ENCODE peak calls at places on chromosome 9, in ten cellular contexts. One of them, this sample, is unnamed. For H3K4me1, the result is how much of the 10 kb centered on the place peaks cover.

GRCh38 chr9:104977168-104977567 is 49.2 kb upstream of the ABCA1 start:
- DNase-seq in transverse colon: no peak
- DNase-seq in GM23338: no peak
- DNase-seq in stomach: no peak
- DNase-seq in spleen: no peak
- DNase-seq in H1: no peak
- DNase-seq in endothelial cell of umbilical vein: no peak
- DNase-seq in breast epithelium: no peak
- DNase-seq in HCT116: no peak
- DNase-seq in upper lobe of left lung: no peak
- DNase-seq in this sample: no peak

GRCh38 chr9:135343136-135343535 is 136.4 kb upstream of the PPP1R26 start:
- DNase-seq in transverse colon: no peak
- DNase-seq in GM23338: no peak
- DNase-seq in stomach: no peak
- DNase-seq in spleen: peak
- DNase-seq in H1: no peak
- DNase-seq in endothelial cell of umbilical vein: no peak
- DNase-seq in breast epithelium: no peak
- DNase-seq in HCT116: no peak
- DNase-seq in upper lobe of left lung: peak
- DNase-seq in this sample: no peak

GRCh38 chr9:90916147-90916734 is 114.6 kb downstream of the SYK start:
- DNase-seq in transverse colon: no peak
- DNase-seq in GM23338: no peak
- DNase-seq in stomach: no peak
- DNase-seq in spleen: no peak
- DNase-seq in H1: no peak
- DNase-seq in endothelial cell of umbilical vein: no peak
- DNase-seq in breast epithelium: no peak
- DNase-seq in HCT116: no peak
- DNase-seq in upper lobe of left lung: no peak
- DNase-seq in this sample: no peak

GRCh38 chr9:114003756-114004155 is 74.3 kb downstream of the AMBP start:
- DNase-seq in transverse colon: no peak
- DNase-seq in GM23338: no peak
- DNase-seq in stomach: peak
- DNase-seq in spleen: no peak
- DNase-seq in H1: no peak
- DNase-seq in endothelial cell of umbilical vein: peak
- DNase-seq in breast epithelium: no peak
- DNase-seq in HCT116: no peak
- DNase-seq in upper lobe of left lung: no peak
- DNase-seq in this sample: no peak

GRCh38 chr9:91775011-91775707 is 174.9 kb downstream of the ROR2 start:
- DNase-seq in transverse colon: peak
- DNase-seq in GM23338: peak
- DNase-seq in stomach: peak
- DNase-seq in spleen: peak
- DNase-seq in H1: peak
- DNase-seq in endothelial cell of umbilical vein: peak
- DNase-seq in breast epithelium: peak
- DNase-seq in HCT116: peak
- DNase-seq in upper lobe of left lung: no peak
- DNase-seq in this sample: peak

GRCh38 chr9:81861644-81862043 is 66.6 kb upstream of the SPATA31D4 start:
- DNase-seq in transverse colon: no peak
- DNase-seq in GM23338: no peak
- DNase-seq in stomach: no peak
- DNase-seq in spleen: no peak
- DNase-seq in H1: no peak
- DNase-seq in endothelial cell of umbilical vein: no peak
- DNase-seq in breast epithelium: no peak
- DNase-seq in HCT116: no peak
- DNase-seq in upper lobe of left lung: no peak
- DNase-seq in this sample: no peak

GRCh38 chr9:71663931-71664459 is 104.3 kb downstream of the CEMIP2 start:
- DNase-seq in transverse colon: no peak
- DNase-seq in GM23338: peak
- DNase-seq in stomach: no peak
- DNase-seq in spleen: no peak
- DNase-seq in H1: no peak
- DNase-seq in endothelial cell of umbilical vein: no peak
- DNase-seq in breast epithelium: no peak
- DNase-seq in HCT116: no peak
- DNase-seq in upper lobe of left lung: no peak
- DNase-seq in this sample: no peak

GRCh38 chr9:133089271-133089671 is 27.5 kb downstream of the CEL start:
- DNase-seq in transverse colon: no peak
- DNase-seq in GM23338: peak
- DNase-seq in stomach: no peak
- DNase-seq in spleen: no peak
- DNase-seq in H1: no peak
- DNase-seq in endothelial cell of umbilical vein: no peak
- DNase-seq in breast epithelium: no peak
- DNase-seq in HCT116: no peak
- DNase-seq in upper lobe of left lung: no peak
- DNase-seq in this sample: no peak

GRCh38 chr9:22117511-22118388 is 108.6 kb upstream of the CDKN2B start:
- DNase-seq in transverse colon: peak
- DNase-seq in GM23338: peak
- DNase-seq in stomach: no peak
- DNase-seq in spleen: no peak
- DNase-seq in H1: no peak
- DNase-seq in endothelial cell of umbilical vein: peak
- DNase-seq in breast epithelium: no peak
- DNase-seq in HCT116: no peak
- DNase-seq in upper lobe of left lung: no peak
- DNase-seq in this sample: no peak

GRCh38 chr9:22147818-22148573 is 138.9 kb upstream of the CDKN2B start:
- DNase-seq in transverse colon: no peak
- DNase-seq in GM23338: no peak
- DNase-seq in stomach: no peak
- DNase-seq in spleen: no peak
- DNase-seq in H1: no peak
- DNase-seq in endothelial cell of umbilical vein: peak
- DNase-seq in breast epithelium: no peak
- DNase-seq in HCT116: peak
- DNase-seq in upper lobe of left lung: no peak
- DNase-seq in this sample: no peak

GRCh38 chr9:125343518-125344284 is 82.1 kb downstream of the GAPVD1 start:
- DNase-seq in transverse colon: no peak
- DNase-seq in GM23338: peak
- DNase-seq in stomach: no peak
- DNase-seq in spleen: no peak
- DNase-seq in H1: peak
- DNase-seq in endothelial cell of umbilical vein: peak
- DNase-seq in breast epithelium: no peak
- DNase-seq in HCT116: no peak
- DNase-seq in upper lobe of left lung: no peak
- DNase-seq in this sample: no peak

GRCh38 chr9:92971776-92972175 is 24.5 kb downstream of the FGD3 start:
- DNase-seq in transverse colon: no peak
- DNase-seq in GM23338: peak
- DNase-seq in stomach: no peak
- DNase-seq in spleen: no peak
- DNase-seq in H1: no peak
- DNase-seq in endothelial cell of umbilical vein: no peak
- DNase-seq in breast epithelium: no peak
- DNase-seq in HCT116: no peak
- DNase-seq in upper lobe of left lung: no peak
- DNase-seq in this sample: no peak

GRCh38 chr9:92973700-92974099 is 26.4 kb downstream of the FGD3 start:
- DNase-seq in transverse colon: no peak
- DNase-seq in GM23338: no peak
- DNase-seq in stomach: no peak
- DNase-seq in spleen: no peak
- DNase-seq in H1: no peak
- DNase-seq in endothelial cell of umbilical vein: no peak
- DNase-seq in breast epithelium: no peak
- DNase-seq in HCT116: no peak
- DNase-seq in upper lobe of left lung: no peak
- DNase-seq in this sample: no peak

GRCh38 chr9:92969516-92970466 is 22.5 kb downstream of the FGD3 start:
- DNase-seq in transverse colon: no peak
- DNase-seq in GM23338: no peak
- DNase-seq in stomach: peak
- DNase-seq in spleen: peak
- DNase-seq in H1: no peak
- DNase-seq in endothelial cell of umbilical vein: no peak
- DNase-seq in breast epithelium: no peak
- DNase-seq in HCT116: no peak
- DNase-seq in upper lobe of left lung: peak
- DNase-seq in this sample: no peak

GRCh38 chr9:92970467-92970923 is 23.2 kb downstream of the FGD3 start:
- DNase-seq in transverse colon: no peak
- DNase-seq in GM23338: peak
- DNase-seq in stomach: peak
- DNase-seq in spleen: no peak
- DNase-seq in H1: peak
- DNase-seq in endothelial cell of umbilical vein: no peak
- DNase-seq in breast epithelium: no peak
- DNase-seq in HCT116: no peak
- DNase-seq in upper lobe of left lung: no peak
- DNase-seq in this sample: no peak

GRCh38 chr9:92971121-92971520 is 23.8 kb downstream of the FGD3 start:
- DNase-seq in transverse colon: no peak
- DNase-seq in GM23338: no peak
- DNase-seq in stomach: no peak
- DNase-seq in spleen: peak
- DNase-seq in H1: no peak
- DNase-seq in endothelial cell of umbilical vein: no peak
- DNase-seq in breast epithelium: peak
- DNase-seq in HCT116: no peak
- DNase-seq in upper lobe of left lung: no peak
- DNase-seq in this sample: no peak
- H3K4me1 ChIP-seq in transverse colon: under half
- H3K4me1 ChIP-seq in GM23338: under half
- H3K4me1 ChIP-seq in stomach: under half
- H3K4me1 ChIP-seq in spleen: half or more
- H3K4me1 ChIP-seq in H1: under half
- H3K4me1 ChIP-seq in endothelial cell of umbilical vein: under half
- H3K4me1 ChIP-seq in breast epithelium: under half
- H3K4me1 ChIP-seq in HCT116: under half
- H3K4me1 ChIP-seq in upper lobe of left lung: under half
- H3K4me1 ChIP-seq in this sample: under half

GRCh38 chr9:9942764-9943424 is 669.9 kb downstream of the PTPRD start:
- DNase-seq in transverse colon: peak
- DNase-seq in GM23338: peak
- DNase-seq in stomach: peak
- DNase-seq in spleen: peak
- DNase-seq in H1: peak
- DNase-seq in endothelial cell of umbilical vein: peak
- DNase-seq in breast epithelium: no peak
- DNase-seq in HCT116: no peak
- DNase-seq in upper lobe of left lung: no peak
- DNase-seq in this sample: peak

DNA sequence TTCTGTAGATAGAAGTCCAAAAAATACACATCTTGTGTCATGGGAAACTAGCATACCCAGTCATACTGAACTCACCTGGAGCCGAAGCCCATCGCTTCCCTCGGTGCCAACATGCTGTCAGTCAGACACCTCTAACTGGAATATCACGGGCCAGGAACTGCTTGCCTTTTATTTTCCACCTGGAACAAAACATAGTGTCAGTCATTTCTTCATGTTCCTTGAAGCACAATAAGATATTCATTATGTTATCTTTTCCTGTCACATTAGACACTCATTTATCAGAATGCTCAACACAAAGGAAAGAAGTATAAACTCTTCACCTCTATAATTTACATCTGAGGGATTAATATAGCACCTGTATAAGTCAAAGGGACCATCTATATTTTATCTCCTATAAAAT is 674.4 kb downstream of the PTPRD start:
- DNase-seq in transverse colon: no peak
- DNase-seq in GM23338: no peak
- DNase-seq in stomach: no peak
- DNase-seq in spleen: no peak
- DNase-seq in H1: no peak
- DNase-seq in endothelial cell of umbilical vein: no peak
- DNase-seq in breast epithelium: no peak
- DNase-seq in HCT116: no peak
- DNase-seq in upper lobe of left lung: no peak
- DNase-seq in this sample: no peak
- TF ChIP-seq POLR2AphosphoS5 in transverse colon: no peak
- TF ChIP-seq POLR2AphosphoS5 in GM23338: no peak
- TF ChIP-seq POLR2AphosphoS5 in stomach: no peak
- TF ChIP-seq POLR2AphosphoS5 in spleen: no peak
- TF ChIP-seq POLR2AphosphoS5 in H1: no peak
- TF ChIP-seq POLR2AphosphoS5 in endothelial cell of umbilical vein: no peak
- TF ChIP-seq POLR2AphosphoS5 in breast epithelium: no peak
- TF ChIP-seq POLR2AphosphoS5 in HCT116: no peak
- TF ChIP-seq POLR2AphosphoS5 in upper lobe of left lung: no peak
- TF ChIP-seq POLR2AphosphoS5 in this sample: no peak

GRCh38 chr9:8025532-8025931 is 226.0 kb upstream of the DMAC1 start:
- DNase-seq in transverse colon: no peak
- DNase-seq in GM23338: no peak
- DNase-seq in stomach: no peak
- DNase-seq in spleen: no peak
- DNase-seq in H1: no peak
- DNase-seq in endothelial cell of umbilical vein: no peak
- DNase-seq in breast epithelium: no peak
- DNase-seq in HCT116: no peak
- DNase-seq in upper lobe of left lung: no peak
- DNase-seq in this sample: no peak
- H3K27ac ChIP-seq in transverse colon: no peak
- H3K27ac ChIP-seq in GM23338: no peak
- H3K27ac ChIP-seq in stomach: no peak
- H3K27ac ChIP-seq in spleen: no peak
- H3K27ac ChIP-seq in H1: no peak
- H3K27ac ChIP-seq in endothelial cell of umbilical vein: no peak
- H3K27ac ChIP-seq in breast epithelium: no peak
- H3K27ac ChIP-seq in HCT116: no peak
- H3K27ac ChIP-seq in upper lobe of left lung: no peak
- H3K27ac ChIP-seq in this sample: no peak

DNA sequence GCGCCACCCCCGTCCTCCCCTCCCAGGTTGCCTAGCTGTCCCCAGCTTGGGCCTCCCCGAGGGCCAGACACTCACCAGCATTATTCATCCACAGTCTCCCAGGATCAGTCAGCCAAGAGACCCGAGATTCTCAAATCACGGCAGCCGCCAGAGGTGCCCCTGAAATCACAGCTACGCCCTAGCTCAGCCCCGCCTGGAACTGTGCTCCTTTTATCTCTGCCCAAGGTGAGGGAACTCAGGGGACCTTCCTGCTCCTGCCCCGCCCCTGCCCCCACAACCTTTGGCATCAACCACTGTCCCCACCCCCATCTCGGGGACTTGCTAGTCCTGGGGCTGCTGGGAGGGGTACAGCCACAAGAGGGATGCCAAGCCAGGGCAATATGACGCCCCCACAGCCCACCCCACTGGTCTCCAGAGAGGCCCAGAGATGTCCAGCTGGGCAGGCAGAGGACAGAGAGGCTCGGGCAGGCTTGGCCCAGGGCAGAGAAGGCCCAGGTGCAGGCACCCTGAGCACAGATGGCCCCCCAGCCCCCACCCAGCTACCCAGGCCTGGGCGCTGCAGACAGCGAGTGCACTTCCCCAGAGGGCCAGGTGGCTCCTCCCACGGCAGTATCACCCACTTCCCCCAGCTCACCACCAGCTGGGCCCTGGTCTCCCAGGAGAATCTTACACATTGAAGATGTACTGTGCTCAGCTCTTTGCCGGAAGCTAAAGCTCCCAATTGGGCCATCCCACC is at the start of gene FUT7:
- DNase-seq in transverse colon: no peak
- DNase-seq in GM23338: no peak
- DNase-seq in stomach: no peak
- DNase-seq in spleen: peak
- DNase-seq in H1: no peak
- DNase-seq in endothelial cell of umbilical vein: no peak
- DNase-seq in breast epithelium: no peak
- DNase-seq in HCT116: no peak
- DNase-seq in upper lobe of left lung: no peak
- DNase-seq in this sample: no peak
- H3K4me1 ChIP-seq in transverse colon: under half
- H3K4me1 ChIP-seq in GM23338: under half
- H3K4me1 ChIP-seq in stomach: half or more
- H3K4me1 ChIP-seq in spleen: half or more
- H3K4me1 ChIP-seq in H1: under half
- H3K4me1 ChIP-seq in endothelial cell of umbilical vein: under half
- H3K4me1 ChIP-seq in breast epithelium: under half
- H3K4me1 ChIP-seq in HCT116: under half
- H3K4me1 ChIP-seq in upper lobe of left lung: half or more
- H3K4me1 ChIP-seq in this sample: under half